ENCODE peak calls at places on chromosomes 13 and 19, in seven cellular contexts. Z is A549, W is DND-41, X is fibroblast of lung, R is keratinocyte, M is PC-3, H is OCI-LY7. E is an unnamed sample.
A peak's percentile ranks its signal among the peaks of the same experiment; 100 is the strongest.

GRCh38 chr13:107554355-107554905 is 660.9 kb downstream of the LIG4 start:
- DNase-seq in M (no peak), W (no peak), Z (no peak), X (no peak), R (no peak), H (no peak), E (no peak)

GRCh38 chr13:24995225-24995804 is 100.6 kb upstream of the PABPC3 start:
- DNase-seq in W (peak; percentile 71), H (peak; percentile 84), Z (peak; percentile 56), X (peak; percentile 72), R (peak; percentile 44), M (peak; percentile 86), E (peak; percentile 55)

GRCh38 chr13:110137677-110138008 is 169.3 kb downstream of the COL4A1 start:
- DNase-seq in W (peak; percentile 57), H (peak; percentile 10), Z (peak; percentile 56), R (no peak), X (no peak), M (peak; percentile 58), E (peak; percentile 37)

GRCh38 chr19:18562086-18562485 is 4.4 kb downstream of the KXD1 start:
- DNase-seq in H (no peak), Z (no peak), X (peak; percentile 61), R (no peak), W (no peak), M (no peak), E (peak; percentile 47)

GRCh38 chr19:27738569-27739193 is 1474.3 kb downstream of the UQCRFS1 start:
- DNase-seq in H (no peak), X (no peak), R (no peak), Z (no peak), M (no peak), W (no peak), E (no peak)

GRCh38 chr13:84303035-84303434 is 420.8 kb upstream of the SLITRK1 start:
- DNase-seq in X (peak; percentile 53), H (no peak), M (no peak), W (no peak), R (no peak), Z (no peak), E (peak; percentile 36)

GRCh38 chr13:73133536-73133935 is 74.7 kb downstream of the KLF5 start:
- DNase-seq in Z (peak; percentile 34), X (peak; percentile 43), W (no peak), M (peak; percentile 94), R (no peak), H (no peak), E (peak; percentile 23)

GRCh38 chr19:35142531-35143230 is 374 bp upstream of the FXYD7 start:
- DNase-seq in Z (peak; percentile 83), W (peak; percentile 51), R (no peak), X (no peak), H (peak; percentile 77), M (peak; percentile 63), E (no peak)

GRCh38 chr13:40058757-40059236 is 403.3 kb downstream of the COG6 start:
- DNase-seq in W (no peak), M (no peak), H (no peak), X (peak; percentile 26), Z (no peak), R (no peak), E (no peak)

GRCh38 chr19:49850487-49851342 is at the start of gene PTOV1:
- DNase-seq in Z (peak; percentile 97), H (peak; percentile 97), M (peak; percentile 97), R (no peak), X (peak; percentile 86), W (peak; percentile 92), E (peak; percentile 75)

GRCh38 chr13:31200636-31200970 is 828 bp downstream of the B3GLCT start:
- DNase-seq in R (no peak), W (peak; percentile 60), M (peak; percentile 31), Z (peak; percentile 50), H (peak; percentile 62), X (peak; percentile 41), E (no peak)

GRCh38 chr13:23618341-23618740 is 48.1 kb downstream of the TNFRSF19 start:
- DNase-seq in H (no peak), W (no peak), R (no peak), X (peak; percentile 99), M (peak; percentile 58), Z (peak; percentile 21), E (peak; percentile 99)

GRCh38 chr13:48828962-48829405 is 146.7 kb upstream of the FNDC3A start:
- DNase-seq in M (peak; percentile 64), X (peak; percentile 60), Z (peak; percentile 10), H (peak; percentile 50), W (no peak), R (no peak), E (peak; percentile 54)

GRCh38 chr19:38011426-38011825 is 104.4 kb downstream of the SIPA1L3 start:
- DNase-seq in M (no peak), W (no peak), Z (no peak), R (no peak), X (no peak), H (no peak), E (no peak)

GRCh38 chr13:23876265-23876664 is 12.9 kb downstream of the MIPEP start:
- DNase-seq in W (no peak), R (no peak), X (no peak), Z (no peak), M (peak; percentile 47), H (peak; percentile 19), E (no peak)

GRCh38 chr19:23887642-23888041 is 27.0 kb upstream of the ZNF726 start:
- DNase-seq in H (no peak), M (peak; percentile 20), W (no peak), R (no peak), Z (no peak), X (no peak), E (no peak)

GRCh38 chr13:76991432-76991795 is 467 bp upstream of the CLN5 start:
- DNase-seq in H (no peak), M (peak; percentile 18), Z (no peak), X (peak; percentile 8), W (no peak), R (no peak), E (no peak)

GRCh38 chr19:10797541-10798256 is 38.3 kb downstream of the TMED1 start:
- DNase-seq in X (no peak), H (no peak), R (no peak), M (no peak), W (no peak), Z (no peak), E (no peak)

GRCh38 chr19:32662186-32662585 is 12.8 kb downstream of the ANKRD27 start:
- DNase-seq in Z (no peak), M (no peak), H (peak; percentile 46), R (no peak), X (peak; percentile 52), W (no peak), E (peak; percentile 30)

GRCh38 chr13:82627183-82627582 is 1255.1 kb downstream of the SLITRK1 start:
- DNase-seq in Z (no peak), H (no peak), R (no peak), W (no peak), M (peak; percentile 89), X (peak; percentile 75), E (peak; percentile 67)

GRCh38 chr13:24891476-24892108 is 127.6 kb downstream of the RNF17 start:
- DNase-seq in R (no peak), X (no peak), W (no peak), H (no peak), M (no peak), Z (no peak), E (no peak)

GRCh38 chr19:33777351-33777750 is 19.3 kb upstream of the KCTD15 start:
- DNase-seq in M (no peak), Z (no peak), X (no peak), H (no peak), W (no peak), R (no peak), E (no peak)
- H3K4me2 ChIP-seq in M (no peak overlapping the region), Z (no peak overlapping the region), X (no peak overlapping the region), H (no peak overlapping the region), W (no peak overlapping the region), R (no peak overlapping the region), E (no peak overlapping the region)

DNA sequence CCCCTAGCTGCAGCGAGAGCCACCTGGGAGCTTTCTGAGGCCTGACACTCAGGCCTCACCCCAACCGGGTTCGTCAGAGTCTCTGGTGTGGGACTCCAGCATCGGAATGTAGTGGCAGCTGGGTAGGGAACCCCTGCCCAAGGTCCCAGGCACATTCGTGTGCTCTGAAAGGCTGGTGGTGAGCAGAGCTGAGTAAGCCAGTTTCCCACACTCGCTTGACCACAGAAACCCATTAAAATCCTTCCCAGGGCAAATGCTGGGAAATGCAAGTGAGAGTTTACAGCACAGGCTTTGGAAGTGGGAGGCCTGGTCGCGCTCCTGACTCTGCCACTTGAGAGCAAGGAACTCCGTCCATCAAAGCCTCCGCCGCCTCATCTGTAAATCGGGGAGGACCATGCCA is 4.2 kb downstream of the TRAPPC6A start:
- DNase-seq in Z (no peak), X (peak; percentile 86), R (no peak), H (no peak), W (no peak), M (no peak), E (peak; percentile 84)
- H3K4me1 ChIP-seq in Z (peaks cover 5% of the 10 kb centered on the region), X (no peaks in the 10 kb centered on the region), R (peaks cover 16% of the 10 kb centered on the region), H (peaks cover 22% of the 10 kb centered on the region), W (peaks cover 18% of the 10 kb centered on the region), M (no peaks in the 10 kb centered on the region), E (peaks cover 6% of the 10 kb centered on the region)

GRCh38 chr19:14107581-14108461 is 9.7 kb downstream of the PRKACA start:
- DNase-seq in R (no peak), X (peak; percentile 67), M (peak; percentile 18), W (no peak), H (no peak), Z (peak; percentile 16), E (peak; percentile 46)
- H3K9me3 ChIP-seq in R (no peaks in the 10 kb centered on the region), X (no peaks in the 10 kb centered on the region), M (no peaks in the 10 kb centered on the region), W (no peaks in the 10 kb centered on the region), H (no peaks in the 10 kb centered on the region), Z (no peaks in the 10 kb centered on the region), E (no peaks in the 10 kb centered on the region)

GRCh38 chr19:36152886-36153525 is 759 bp upstream of the COX7A1 start:
- DNase-seq in Z (no peak), X (no peak), H (no peak), M (no peak), R (no peak), W (no peak), E (no peak)

GRCh38 chr19:36151144-36152051 is 849 bp downstream of the COX7A1 start:
- DNase-seq in R (no peak), M (no peak), W (no peak), X (no peak), H (no peak), Z (no peak), E (no peak)

GRCh38 chr19:36149673-36150406 is 2.4 kb downstream of the COX7A1 start:
- DNase-seq in Z (no peak), R (no peak), M (no peak), H (no peak), X (no peak), W (no peak), E (no peak)

GRCh38 chr19:36150586-36150985 is 1.7 kb downstream of the COX7A1 start:
- DNase-seq in H (no peak), M (no peak), R (no peak), Z (no peak), W (no peak), X (no peak), E (no peak)

DNA sequence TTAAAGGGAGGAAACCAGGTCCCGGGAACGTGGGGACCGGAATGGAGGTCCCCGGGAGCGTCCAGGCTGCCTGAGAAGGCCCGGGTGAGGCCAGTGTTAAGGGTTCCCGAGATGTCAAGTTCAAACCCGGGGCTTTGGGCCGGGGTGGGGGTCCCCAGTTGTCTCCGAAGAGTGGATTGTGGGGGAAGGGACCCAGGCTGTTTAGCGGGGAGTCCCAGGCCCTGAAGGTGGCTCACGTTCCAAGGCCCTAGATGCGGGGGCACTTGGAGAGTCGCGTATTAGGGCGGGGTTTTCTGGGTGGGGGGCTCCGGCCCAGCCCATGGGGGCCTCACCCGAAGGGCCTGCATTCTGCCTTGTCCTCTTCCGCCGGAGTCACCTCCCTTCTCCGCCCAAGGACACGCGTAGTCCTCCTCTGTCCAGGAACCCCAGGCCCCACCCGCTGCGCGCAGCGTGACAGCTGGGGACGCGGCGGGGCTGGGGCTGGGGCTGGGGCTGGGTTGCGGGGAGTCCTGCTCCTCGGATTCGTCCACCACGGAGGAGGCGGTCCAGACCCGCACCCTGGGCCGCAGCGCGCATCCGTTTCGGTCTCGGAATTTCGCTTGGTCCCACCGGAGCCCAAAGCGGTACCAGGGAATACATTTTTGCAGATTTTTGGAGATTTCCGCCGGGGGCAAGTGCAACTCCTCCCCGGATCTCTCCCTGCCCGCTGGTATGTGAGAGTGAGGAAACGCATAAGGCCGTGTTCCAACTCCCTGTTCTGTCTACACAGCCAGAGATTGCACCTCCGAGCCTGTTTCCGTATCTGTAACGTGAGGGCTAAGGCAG is at the start of gene COX7A1:
- DNase-seq in R (no peak), H (no peak), M (no peak), X (no peak), W (no peak), Z (no peak), E (no peak)
- H3K4me2 ChIP-seq in R (peak within 1 kb of the TSS; percentile 62), H (no peak within 1 kb of the TSS), M (no peak within 1 kb of the TSS), X (peak within 1 kb of the TSS; percentile 75), W (no peak within 1 kb of the TSS), Z (no peak within 1 kb of the TSS), E (peak within 1 kb of the TSS; percentile 52)